ENCODE peak calls at places on chromosomes 1 and 21, in eight cellular contexts. T is hepatic stellate cell; S is stimulated activated CD4-positive, alpha-beta T cell treated with anti-CD3 and anti-CD28 coated beads, Interleukin-1b, Interleukin-23, amount 100 ng/mL, for 48 hours; V is activated naive CD4-positive, alpha-beta T cell; A is body of pancreas; B is NCI-H345; M is KBM-7; W is HEK293T. X is an unnamed sample.

GRCh38 chr1:153796786-153797659 is 21.8 kb downstream of the SLC27A3 start:
- DNase-seq in T (peak; percentile 69), S (peak; percentile 80), V (peak; percentile 70), A (peak; percentile 91), B (peak; percentile 93), M (peak; percentile 73), W (peak; percentile 90), X (peak; percentile 76)

GRCh38 chr1:203244776-203245175 is 15.3 kb upstream of the CHIT1 start:
- DNase-seq in T (no peak), S (no peak), V (no peak), A (no peak), B (no peak), M (no peak), W (no peak), X (no peak)

GRCh38 chr1:148333875-148334338 is 149.2 kb downstream of the PPIAL4G start:
- DNase-seq in T (no peak), S (no peak), V (no peak), A (no peak), B (peak; percentile 62), M (no peak), W (no peak), X (no peak)

GRCh38 chr1:156337888-156338179 is 258 bp downstream of the CCT3 start:
- DNase-seq in T (no peak), S (no peak), V (peak; percentile 8), A (no peak), B (peak; percentile 81), M (no peak), W (no peak), X (no peak)

GRCh38 chr1:113073457-113073950 is 506 bp downstream of the LRIG2 start:
- DNase-seq in T (peak; percentile 67), S (no peak), V (no peak), A (no peak), B (no peak), M (no peak), W (peak; percentile 61), X (peak; percentile 18)

GRCh38 chr1:55970711-55971110 is 608.7 kb downstream of the PLPP3 start:
- DNase-seq in T (no peak), S (no peak), V (no peak), A (no peak), B (no peak), M (no peak), W (no peak), X (no peak)

GRCh38 chr1:203557390-203557789 is 63.4 kb downstream of the OPTC start:
- DNase-seq in T (peak; percentile 74), S (no peak), V (no peak), A (peak; percentile 16), B (no peak), M (no peak), W (no peak), X (no peak)

GRCh38 chr1:78236711-78237110 is 190.9 kb downstream of the GIPC2 start:
- DNase-seq in T (peak; percentile 6), S (no peak), V (no peak), A (no peak), B (no peak), M (no peak), W (no peak), X (no peak)

GRCh38 chr21:37484535-37485474 is 118.2 kb downstream of the DYRK1A start:
- DNase-seq in T (no peak), S (no peak), V (no peak), A (no peak), B (no peak), M (no peak), W (no peak), X (no peak)

GRCh38 chr1:58773406-58773840 is 10.4 kb downstream of the JUN start:
- DNase-seq in T (peak; percentile 57), S (no peak), V (no peak), A (peak; percentile 91), B (peak; percentile 94), M (peak; percentile 44), W (no peak), X (no peak)

GRCh38 chr1:177809844-177810243 is 160.0 kb downstream of the SEC16B start:
- DNase-seq in T (no peak), S (no peak), V (no peak), A (no peak), B (peak; percentile 31), M (no peak), W (no peak), X (no peak)

GRCh38 chr1:164836614-164837018 is 277.6 kb downstream of the PBX1 start:
- DNase-seq in T (no peak), S (no peak), V (no peak), A (no peak), B (peak; percentile 44), M (no peak), W (no peak), X (no peak)

GRCh38 chr1:70168283-70168682 is 37.1 kb downstream of the LRRC40 start:
- DNase-seq in T (no peak), S (no peak), V (no peak), A (no peak), B (no peak), M (no peak), W (no peak), X (no peak)